ENCODE peak calls at places on chromosomes 7 and 10, in six cellular contexts. D is IMR-90, K is mesendoderm, P is trophoblast cell, I is H9, H is mesenchymal stem cell. L is an unnamed sample.

GRCh38 chr10:6665847-6666246 is 85.8 kb upstream of the PRKCQ start:
- DNase-seq in I (no peak), D (no peak), K (no peak), H (no peak), P (no peak), L (no peak)

GRCh38 chr10:1602037-1602471 is 135.3 kb downstream of the ADARB2 start:
- DNase-seq in I (no peak), P (no peak), D (no peak), K (peak), H (no peak), L (no peak)

GRCh38 chr7:105920766-105921165 is 42.3 kb upstream of the CDHR3 start:
- DNase-seq in I (no peak), D (peak), K (no peak), P (no peak), H (no peak), L (no peak)

GRCh38 chr10:68666280-68666760 is 54.7 kb upstream of the CCAR1 start:
- DNase-seq in P (no peak), K (no peak), I (no peak), H (peak), D (peak), L (no peak)

GRCh38 chr7:41027428-41028115 is 675.3 kb downstream of the INHBA start:
- DNase-seq in H (peak), D (peak), I (no peak), K (peak), P (peak), L (no peak)

GRCh38 chr7:25429731-25430130 is 201.4 kb upstream of the NPVF start:
- DNase-seq in K (no peak), P (no peak), D (no peak), H (peak), I (no peak), L (no peak)

GRCh38 chr7:8035190-8035589 is 66.6 kb downstream of the GLCCI1 start:
- DNase-seq in P (no peak), I (no peak), H (no peak), D (no peak), K (peak), L (no peak)

GRCh38 chr7:99742737-99743394 is 7.9 kb upstream of the CYP3A7 start:
- DNase-seq in H (no peak), K (no peak), I (no peak), D (no peak), P (no peak), L (no peak)

GRCh38 chr7:108406474-108406873 is 49.8 kb downstream of the NRCAM start:
- DNase-seq in H (peak), P (no peak), D (peak), K (no peak), I (no peak), L (no peak)

GRCh38 chr10:34824870-34825269 is 9.8 kb upstream of the PARD3 start:
- DNase-seq in I (peak), D (no peak), K (no peak), P (no peak), H (no peak), L (no peak)

GRCh38 chr10:132406181-132406580 is 9.2 kb downstream of the PWWP2B start:
- DNase-seq in H (no peak), I (no peak), P (no peak), D (no peak), K (no peak), L (no peak)
- H2BK5ac ChIP-seq in H (no peak), I (no peak), P (peak), D (no peak), K (no peak), L (no peak)

DNA sequence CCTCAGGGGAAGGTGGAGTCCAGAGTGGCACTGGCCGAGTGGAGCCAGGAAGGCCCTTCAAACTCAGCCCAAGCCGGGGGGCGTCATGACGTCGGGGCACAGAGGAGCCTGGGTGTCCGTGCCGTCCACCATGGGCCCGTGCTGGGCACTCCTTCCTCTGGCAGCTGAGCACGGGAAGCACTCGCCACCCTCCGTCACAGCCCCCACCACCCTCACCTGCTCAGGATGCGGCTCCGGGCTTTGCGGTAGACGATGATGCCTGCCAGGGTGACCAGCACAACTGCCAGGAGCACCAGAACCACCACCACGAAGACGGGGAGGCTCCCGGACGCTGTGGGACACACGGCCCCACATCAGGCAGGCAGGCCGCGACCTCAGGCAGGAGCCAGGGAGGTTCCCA is 8.1 kb downstream of the ADAM8 start:
- DNase-seq in K (no peak), P (no peak), D (no peak), H (no peak), I (no peak), L (no peak)
- H4K8ac ChIP-seq in K (no peak), P (no peak), D (no peak), H (no peak), I (no peak), L (no peak)

DNA sequence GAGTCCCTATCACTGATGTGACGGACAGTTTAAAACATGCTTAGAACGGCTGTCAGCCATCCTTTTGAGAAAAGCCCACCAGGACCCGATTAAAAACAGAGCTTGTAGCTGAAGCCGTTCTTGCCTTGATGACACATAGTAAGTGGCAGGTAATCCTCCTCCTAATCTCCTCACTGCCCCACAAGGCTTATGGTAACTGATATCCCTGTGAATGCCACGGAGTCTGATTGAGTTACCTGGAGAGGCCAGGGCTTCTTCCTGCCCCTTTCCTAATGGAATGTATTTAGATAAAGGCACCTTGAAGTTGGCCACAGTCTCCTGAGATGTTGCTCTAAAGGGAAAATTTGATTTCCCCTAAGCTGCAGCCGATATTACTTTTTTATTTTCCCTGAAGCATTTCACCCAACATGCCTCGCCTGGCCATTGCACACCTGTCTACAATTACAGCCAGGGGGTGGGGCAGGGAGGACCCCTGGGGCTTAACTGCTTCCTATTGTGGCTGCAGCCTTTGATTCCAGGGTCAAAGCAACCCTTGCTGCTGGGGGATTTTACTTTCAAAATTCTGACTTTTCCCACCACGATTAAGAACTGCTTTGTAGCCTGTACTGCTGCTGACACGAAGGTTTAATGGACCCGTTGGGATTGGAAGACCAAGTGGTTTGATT is 169.0 kb upstream of the GPR26 start:
- DNase-seq in D (no peak), P (no peak), H (no peak), I (no peak), K (peak), L (no peak)
- H2BK5ac ChIP-seq in D (no peak), P (no peak), H (no peak), I (no peak), K (no peak), L (no peak)

DNA sequence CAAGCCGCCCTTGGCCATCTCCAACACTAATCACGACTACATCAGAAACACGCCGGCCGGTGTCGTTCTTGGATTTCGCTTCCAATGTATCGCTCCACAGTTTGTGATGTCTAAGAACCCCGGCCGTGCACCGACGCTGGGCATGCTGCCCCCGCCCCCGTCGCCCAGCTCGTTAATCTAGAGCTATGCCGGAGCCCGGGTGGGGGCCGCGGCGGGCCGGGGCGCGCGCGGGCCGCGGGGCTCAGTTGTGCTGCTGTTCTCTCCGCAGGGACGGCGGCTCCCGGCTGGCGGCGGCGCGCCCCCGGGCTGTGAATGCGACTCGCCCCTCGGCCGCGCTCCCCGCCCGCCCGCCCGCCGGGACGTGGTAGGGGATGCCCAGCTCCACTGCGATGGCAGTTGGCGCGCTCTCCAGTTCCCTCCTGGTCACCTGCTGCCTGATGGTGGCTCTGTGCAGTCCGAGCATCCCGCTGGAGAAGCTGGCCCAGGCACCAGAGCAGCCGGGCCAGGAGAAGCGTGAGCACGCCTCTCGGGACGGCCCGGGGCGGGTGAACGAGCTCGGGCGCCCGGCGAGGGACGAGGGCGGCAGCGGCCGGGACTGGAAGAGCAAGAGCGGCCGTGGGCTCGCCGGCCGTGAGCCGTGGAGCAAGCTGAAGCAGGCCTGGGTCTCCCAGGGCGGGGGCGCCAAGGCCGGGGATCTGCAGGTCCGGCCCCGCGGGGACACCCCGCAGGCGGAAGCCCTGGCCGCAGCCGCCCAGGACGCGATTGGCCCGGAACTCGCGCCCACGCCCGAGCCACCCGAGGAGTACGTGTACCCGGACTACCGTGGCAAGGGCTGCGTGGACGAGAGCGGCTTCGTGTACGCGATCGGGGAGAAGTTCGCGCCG is 1.9 kb downstream of the VWC2 start:
- DNase-seq in K (peak), D (no peak), I (peak), P (no peak), H (no peak), L (no peak)
- H4K8ac ChIP-seq in K (no peak), D (no peak), I (no peak), P (no peak), H (no peak), L (no peak)

GRCh38 chr7:94011714-94012353 is 7.7 kb upstream of the BET1 start:
- DNase-seq in H (no peak), I (peak), P (no peak), K (no peak), D (no peak), L (no peak)
- H2BK5ac ChIP-seq in H (no peak), I (no peak), P (no peak), K (no peak), D (no peak), L (no peak)

GRCh38 chr7:94908204-94909022 is 1.0 kb downstream of the PPP1R9A start:
- DNase-seq in I (peak), D (no peak), P (peak), H (peak), K (peak), L (peak)
- H4K8ac ChIP-seq in I (no peak), D (no peak), P (peak), H (peak), K (peak), L (no peak)